ENCODE peak calls at places on chromosomes 16 and 17, in seven cellular contexts. O, U, M, V, H, Z and X are unnamed samples.

GRCh38 chr17:57832711-57833596 is 16.9 kb downstream of the MRPS23 start:
- DNase-seq in O (peak; percentile 53), U (peak; percentile 58), M (peak; percentile 72), V (peak; percentile 70), H (no peak), Z (peak; percentile 46), X (peak; percentile 93)

GRCh38 chr17:10099051-10099571 is 99.3 kb downstream of the GAS7 start:
- DNase-seq in O (no peak), U (no peak), M (peak; percentile 37), V (peak; percentile 69), H (no peak), Z (no peak), X (peak; percentile 41)

GRCh38 chr16:52773026-52773425 is 226.1 kb upstream of the TOX3 start:
- DNase-seq in O (no peak), U (no peak), M (no peak), V (no peak), H (no peak), Z (no peak), X (no peak)

GRCh38 chr17:79812969-79813825 is 16.3 kb upstream of the CBX8 start:
- DNase-seq in O (no peak), U (no peak), M (no peak), V (no peak), H (no peak), Z (no peak), X (no peak)

GRCh38 chr16:70523013-70523620 is at the start of gene COG4:
- DNase-seq in O (peak; percentile 83), U (peak; percentile 87), M (peak; percentile 85), V (peak; percentile 83), H (peak; percentile 72), Z (peak; percentile 84), X (peak; percentile 92)

GRCh38 chr17:48002208-48002919 is 31.5 kb downstream of the CDK5RAP3 start:
- DNase-seq in O (no peak), U (no peak), M (peak; percentile 72), V (peak; percentile 84), H (no peak), Z (no peak), X (peak; percentile 76)

GRCh38 chr17:79109584-79109983 is 35.0 kb downstream of the ENGASE start:
- DNase-seq in O (no peak), U (no peak), M (no peak), V (no peak), H (no peak), Z (no peak), X (no peak)

GRCh38 chr17:51319186-51319585 is 58.8 kb downstream of the UTP18 start:
- DNase-seq in O (no peak), U (no peak), M (no peak), V (no peak), H (no peak), Z (no peak), X (no peak)

GRCh38 chr17:40111221-40112128 is 10.3 kb upstream of the MSL1 start:
- DNase-seq in O (peak; percentile 81), U (peak; percentile 66), M (peak; percentile 96), V (peak; percentile 95), H (no peak), Z (no peak), X (peak; percentile 95)

GRCh38 chr17:82839617-82840292 is at the start of gene ZNF750:
- DNase-seq in O (no peak), U (no peak), M (no peak), V (no peak), H (no peak), Z (no peak), X (no peak)